ENCODE peak calls at places on chromosomes 11 and 22, in eight cellular contexts. R is osteoblast; U is tibial artery; V is ovary; O is endothelial cell of umbilical vein; K is H1; W is lower lobe of right lung; E is CD8-positive, alpha-beta T cell. J is an unnamed sample.

GRCh38 chr11:95364324-95365295 is 133.6 kb upstream of the SESN3 start:
- DNase-seq in O (no peak), K (no peak), W (no peak), R (peak; percentile 32), U (no peak), V (no peak), E (no peak), J (no peak)

GRCh38 chr22:46148885-46149492 is 1.3 kb upstream of the PPARA start:
- DNase-seq in W (no peak), R (peak; percentile 79), U (no peak), O (no peak), K (no peak), V (peak; percentile 32), E (no peak), J (peak; percentile 48)

GRCh38 chr22:36374603-36375024 is 13.2 kb downstream of the MYH9 start:
- DNase-seq in E (peak; percentile 47), U (no peak), R (peak; percentile 94), V (no peak), K (no peak), W (no peak), O (peak; percentile 72), J (peak; percentile 73)

GRCh38 chr11:107018902-107019493 is 722 bp upstream of the GUCY1A2 start:
- DNase-seq in V (peak; percentile 65), K (peak; percentile 83), W (peak; percentile 59), O (peak; percentile 49), U (peak; percentile 43), R (peak; percentile 97), E (no peak), J (peak; percentile 31)

GRCh38 chr22:39471421-39472141 is 14.8 kb downstream of the MGAT3 start:
- DNase-seq in E (no peak), V (no peak), W (no peak), K (no peak), R (no peak), O (peak; percentile 8), U (no peak), J (no peak)

GRCh38 chr11:1870721-1871466 is 18.0 kb downstream of the LSP1 start:
- DNase-seq in E (peak; percentile 45), R (no peak), V (no peak), W (peak; percentile 74), U (no peak), O (no peak), K (no peak), J (peak; percentile 59)

GRCh38 chr22:43540570-43540969 is 128.8 kb downstream of the MPPED1 start:
- DNase-seq in K (no peak), O (no peak), V (no peak), R (no peak), U (no peak), E (no peak), W (no peak), J (no peak)

GRCh38 chr11:8354622-8355417 is 91.1 kb upstream of the LMO1 start:
- DNase-seq in O (no peak), R (peak; percentile 66), V (no peak), W (no peak), K (no peak), U (no peak), E (no peak), J (no peak)

GRCh38 chr11:133982901-133983300 is 26.1 kb upstream of the IGSF9B start:
- DNase-seq in E (no peak), R (no peak), W (no peak), K (no peak), U (no peak), V (no peak), O (no peak), J (no peak)

GRCh38 chr22:49663823-49664222 is 163.8 kb downstream of the BRD1 start:
- DNase-seq in K (peak; percentile 30), V (no peak), O (no peak), R (peak; percentile 53), E (no peak), U (no peak), W (peak; percentile 24), J (no peak)
- H3K9me3 ChIP-seq in K (no peaks in the 10 kb centered on the region), V (no peaks in the 10 kb centered on the region), O (no peaks in the 10 kb centered on the region), R (no peaks in the 10 kb centered on the region), E (no peaks in the 10 kb centered on the region), U (no peaks in the 10 kb centered on the region), W (no peaks in the 10 kb centered on the region), J (no peaks in the 10 kb centered on the region)

DNA sequence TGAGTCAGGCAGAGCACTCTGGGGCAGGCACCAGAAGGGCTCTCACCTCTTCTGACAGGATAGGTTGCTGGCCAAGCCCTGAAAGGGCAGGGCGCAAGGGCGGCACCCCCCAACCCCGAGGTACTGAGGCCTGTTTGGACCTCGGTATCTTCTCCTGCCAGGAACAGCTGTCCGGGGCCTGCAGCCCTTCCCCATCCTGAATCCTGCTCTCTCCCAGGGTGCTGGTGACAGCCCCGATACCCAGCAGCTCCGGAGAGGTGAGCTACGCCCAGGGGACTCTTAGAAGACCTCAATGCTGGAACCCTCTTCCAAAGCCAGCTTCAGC is 79.1 kb downstream of the PHF21B start:
- DNase-seq in E (no peak), V (no peak), W (no peak), K (no peak), U (no peak), R (peak; percentile 50), O (no peak), J (peak; percentile 25)
- H3K4me1 ChIP-seq in E (no peaks in the 10 kb centered on the region), V (peaks cover 11% of the 10 kb centered on the region), W (no peaks in the 10 kb centered on the region), K (no peaks in the 10 kb centered on the region), U (no peaks in the 10 kb centered on the region), R (no peaks in the 10 kb centered on the region), O (no peaks in the 10 kb centered on the region), J (no peaks in the 10 kb centered on the region)

GRCh38 chr22:48667289-48667688 is 1160.4 kb downstream of the BRD1 start:
- DNase-seq in V (no peak), W (no peak), O (no peak), U (no peak), K (no peak), E (no peak), R (no peak), J (no peak)

GRCh38 chr22:48670317-48670716 is 1157.4 kb downstream of the BRD1 start:
- DNase-seq in K (no peak), R (no peak), O (no peak), U (no peak), V (no peak), W (no peak), E (no peak), J (no peak)

GRCh38 chr22:48666620-48667019 is 1161.1 kb downstream of the BRD1 start:
- DNase-seq in V (no peak), K (no peak), U (no peak), R (no peak), O (no peak), E (no peak), W (no peak), J (no peak)

GRCh38 chr22:48670747-48671146 is 1156.9 kb downstream of the BRD1 start:
- DNase-seq in K (no peak), R (no peak), E (no peak), O (no peak), U (no peak), V (no peak), W (no peak), J (no peak)

DNA sequence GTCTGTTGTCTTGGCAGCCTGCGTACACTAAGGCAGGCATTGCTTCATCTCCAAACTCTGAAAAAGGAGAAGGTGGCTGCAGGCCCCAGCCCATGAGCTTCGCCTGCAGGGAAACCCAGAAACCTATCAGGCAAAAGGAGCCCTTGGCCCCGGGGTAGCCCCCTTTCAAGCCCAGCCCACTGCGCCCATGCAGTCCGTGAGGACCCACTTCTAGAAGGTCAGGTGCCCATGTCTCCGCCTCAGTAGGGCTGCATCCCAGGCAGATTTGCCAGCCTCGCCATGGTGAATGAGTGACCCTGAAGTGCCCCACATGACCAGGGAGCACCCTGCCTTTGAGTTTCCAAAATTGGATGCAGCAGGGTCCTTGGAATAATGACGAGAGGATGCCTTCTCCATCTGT is 1158.4 kb downstream of the BRD1 start:
- DNase-seq in R (no peak), K (no peak), U (no peak), V (no peak), E (no peak), W (no peak), O (no peak), J (no peak)
- H3K9me3 ChIP-seq in R (peaks cover 3% of the 10 kb centered on the region), K (peaks cover 19% of the 10 kb centered on the region), U (peaks cover 18% of the 10 kb centered on the region), V (no peaks in the 10 kb centered on the region), E (no peaks in the 10 kb centered on the region), W (peaks cover 12% of the 10 kb centered on the region), O (peaks cover 4% of the 10 kb centered on the region), J (peaks cover 11% of the 10 kb centered on the region)

GRCh38 chr22:17083255-17083654 is 1.5 kb upstream of the IL17RA start:
- DNase-seq in K (no peak), V (no peak), R (no peak), W (no peak), U (no peak), O (no peak), E (no peak), J (no peak)

GRCh38 chr22:17084554-17085276 is at the start of gene IL17RA:
- DNase-seq in K (peak; percentile 95), E (peak; percentile 94), W (peak; percentile 94), V (peak; percentile 90), O (peak; percentile 85), U (peak; percentile 88), R (peak; percentile 97), J (peak; percentile 95)

GRCh38 chr22:17086301-17086700 is 1.5 kb downstream of the IL17RA start:
- DNase-seq in O (no peak), E (no peak), U (no peak), V (no peak), W (no peak), R (no peak), K (no peak), J (no peak)

GRCh38 chr22:17085277-17086091 is 684 bp downstream of the IL17RA start:
- DNase-seq in K (peak; percentile 61), W (peak; percentile 73), V (peak; percentile 53), R (peak; percentile 68), O (no peak), U (peak; percentile 50), E (no peak), J (peak; percentile 77)

DNA sequence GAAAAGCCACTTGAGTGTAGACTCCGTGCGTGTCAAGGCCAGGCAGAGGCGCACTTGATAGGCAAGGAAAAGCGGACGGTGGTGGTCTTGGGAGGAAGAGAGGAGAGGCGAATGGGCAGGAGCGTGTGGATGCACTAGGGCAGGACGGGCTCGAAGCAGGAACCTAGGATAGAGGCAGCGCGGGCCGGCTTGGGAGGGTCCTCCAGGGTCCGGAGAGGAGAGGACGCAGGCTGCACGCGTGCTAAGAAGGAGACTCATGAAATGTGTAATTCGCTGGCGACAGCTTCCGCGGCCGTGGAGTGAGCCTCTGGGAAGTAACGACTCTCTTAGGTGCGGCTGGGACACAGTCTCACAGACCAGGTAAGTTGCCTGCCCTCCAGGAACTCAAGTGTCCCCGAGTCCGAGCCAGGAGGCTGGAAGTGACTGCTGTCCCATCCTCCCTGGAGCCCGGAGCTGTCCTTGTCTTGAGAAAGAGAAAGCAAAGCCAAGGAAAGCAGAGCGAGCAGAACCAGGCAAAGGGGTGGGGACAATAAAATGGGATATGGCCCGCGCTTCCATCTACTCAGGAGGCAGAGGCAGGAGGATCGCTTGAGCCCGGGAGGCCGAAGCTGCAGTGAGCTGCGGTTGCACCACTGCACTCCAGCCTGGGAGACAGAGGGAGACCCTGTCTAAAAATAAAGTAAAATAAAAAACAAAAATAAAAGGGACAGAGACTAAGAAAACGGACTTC is 824 bp upstream of the IL17RA start:
- DNase-seq in K (no peak), U (peak; percentile 23), E (no peak), V (peak; percentile 32), R (peak; percentile 29), W (no peak), O (no peak), J (peak; percentile 50)
- H3K4me1 ChIP-seq in K (peaks cover 3% of the 10 kb centered on the region), U (peaks cover 26% of the 10 kb centered on the region), E (peaks cover 27% of the 10 kb centered on the region), V (peaks cover 4% of the 10 kb centered on the region), R (peaks cover 7% of the 10 kb centered on the region), W (peaks cover 34% of the 10 kb centered on the region), O (peaks cover 18% of the 10 kb centered on the region), J (no peaks in the 10 kb centered on the region)

GRCh38 chr11:43786016-43786415 is 94.6 kb upstream of the ALKBH3 start:
- DNase-seq in V (no peak), E (no peak), W (no peak), O (no peak), K (no peak), U (no peak), R (no peak), J (no peak)
- H3K9me3 ChIP-seq in V (no peaks in the 10 kb centered on the region), E (no peaks in the 10 kb centered on the region), W (peaks cover 16% of the 10 kb centered on the region), O (no peaks in the 10 kb centered on the region), K (peaks cover 8% of the 10 kb centered on the region), U (peaks cover 14% of the 10 kb centered on the region), R (no peaks in the 10 kb centered on the region), J (peaks cover 29% of the 10 kb centered on the region)